ENCODE peak calls at places on chromosome 2, in five cellular contexts. S, M, X, U and B are unnamed samples.

GRCh38 chr2:174021056-174021656 is 56.0 kb upstream of the SP3 start:
- DNase-seq in X (no peak), S (no peak), M (no peak), U (no peak), B (no peak)

GRCh38 chr2:28507806-28508764 is 12.2 kb downstream of the PLB1 start:
- DNase-seq in M (no peak), U (no peak), S (peak; percentile 3), X (peak; percentile 42), B (no peak)

GRCh38 chr2:37781028-37781427 is 109.6 kb upstream of the CDC42EP3 start:
- DNase-seq in S (no peak), U (no peak), M (no peak), X (peak; percentile 91), B (no peak)

GRCh38 chr2:68031546-68032160 is 31.2 kb downstream of the C1D start:
- DNase-seq in S (no peak), X (peak; percentile 35), U (no peak), M (no peak), B (no peak)

GRCh38 chr2:15943914-15944313 is 3.6 kb downstream of the MYCN start:
- DNase-seq in U (peak; percentile 26), M (no peak), S (no peak), X (no peak), B (no peak)

GRCh38 chr2:179769323-179769722 is 92.1 kb downstream of the ZNF385B start:
- DNase-seq in X (no peak), M (no peak), S (no peak), U (no peak), B (no peak)

GRCh38 chr2:101763496-101764333 is 66.2 kb downstream of the MAP4K4 start:
- DNase-seq in M (no peak), S (no peak), U (no peak), X (no peak), B (no peak)

GRCh38 chr2:101830555-101830954 is 133.0 kb downstream of the MAP4K4 start:
- DNase-seq in M (no peak), X (peak; percentile 86), U (no peak), S (no peak), B (no peak)

GRCh38 chr2:190468814-190469569 is 60.8 kb downstream of the MFSD6 start:
- DNase-seq in X (peak; percentile 93), U (peak; percentile 84), S (no peak), M (peak; percentile 56), B (peak; percentile 85)

GRCh38 chr2:235724964-235725603 is 231.2 kb downstream of the AGAP1 start:
- DNase-seq in M (no peak), U (no peak), S (no peak), X (no peak), B (peak; percentile 78)

DNA sequence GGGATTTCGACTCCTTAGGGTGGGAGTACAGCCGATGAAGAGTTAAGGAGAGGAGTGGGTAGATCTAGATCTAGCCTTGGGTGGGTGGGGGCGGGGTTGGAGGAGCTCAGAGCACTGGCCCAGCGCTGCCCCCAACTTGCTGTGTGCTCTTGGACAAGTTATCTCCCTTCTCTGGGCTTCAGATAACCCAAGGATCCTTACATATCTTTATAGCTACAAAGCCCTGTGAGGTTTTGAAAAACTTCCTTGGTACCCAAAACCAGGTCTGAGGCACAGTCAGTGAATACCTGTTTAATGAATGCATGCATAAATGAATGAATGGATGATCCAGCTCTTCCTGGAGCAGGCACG is 1.3 kb upstream of the ODC1 start:
- DNase-seq in M (no peak), U (no peak), X (no peak), S (no peak), B (no peak)
- H3K27ac ChIP-seq in M (no peak overlapping the region), U (no peak overlapping the region), X (no peak overlapping the region), S (no peak overlapping the region), B (peak overlapping the region; percentile 94)

DNA sequence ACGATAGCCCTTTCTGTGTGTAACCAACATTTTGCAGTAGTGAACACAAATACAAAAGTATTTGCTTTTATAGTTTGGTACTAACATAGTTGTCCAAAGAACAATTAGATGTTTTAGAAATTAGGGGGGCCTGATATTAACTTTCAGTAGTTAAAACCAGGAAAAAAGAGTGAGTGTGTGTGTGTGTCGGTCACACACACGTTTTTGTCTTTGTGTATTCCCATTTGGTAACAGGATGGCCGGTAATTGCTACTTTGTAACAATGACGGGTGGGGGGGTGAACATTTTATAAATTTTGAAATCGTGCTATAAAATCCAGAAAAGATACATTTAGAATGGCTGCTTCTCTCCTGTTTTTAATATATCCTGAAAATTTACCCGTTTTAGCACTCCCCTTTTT is 1.5 kb downstream of the PPIG start:
- DNase-seq in X (peak; percentile 1), M (no peak), S (no peak), U (no peak), B (no peak)
- H3K27ac ChIP-seq in X (peak overlapping the region; percentile 96), M (peak overlapping the region; percentile 100), S (peak overlapping the region; percentile 97), U (no peak overlapping the region), B (peak overlapping the region; percentile 98)

GRCh38 chr2:113217455-113218282 is 43.9 kb downstream of the PSD4 start:
- DNase-seq in S (no peak), X (no peak), U (no peak), M (no peak), B (peak; percentile 63)

GRCh38 chr2:113218283-113219091 is 44.7 kb downstream of the PSD4 start:
- DNase-seq in S (no peak), U (peak; percentile 96), X (peak; percentile 56), M (peak; percentile 74), B (no peak)

GRCh38 chr2:113214141-113214540 is 40.4 kb downstream of the PSD4 start:
- DNase-seq in U (no peak), M (no peak), X (no peak), S (no peak), B (no peak)

GRCh38 chr2:113216891-113217454 is 43.2 kb downstream of the PSD4 start:
- DNase-seq in S (no peak), X (no peak), U (no peak), M (no peak), B (no peak)

GRCh38 chr2:113216321-113216720 is 42.5 kb downstream of the PSD4 start:
- DNase-seq in S (no peak), U (no peak), M (no peak), X (no peak), B (no peak)
- H3K27ac ChIP-seq in S (no peak overlapping the region), U (peak overlapping the region; percentile 90), M (peak overlapping the region; percentile 79), X (no peak overlapping the region), B (no peak overlapping the region)

GRCh38 chr2:200786423-200786822 is 25.3 kb upstream of the BZW1 start:
- DNase-seq in U (no peak), S (no peak), M (no peak), X (peak; percentile 69), B (no peak)
- H3K27ac ChIP-seq in U (peak overlapping the region; percentile 88), S (no peak overlapping the region), M (no peak overlapping the region), X (peak overlapping the region; percentile 96), B (no peak overlapping the region)

DNA sequence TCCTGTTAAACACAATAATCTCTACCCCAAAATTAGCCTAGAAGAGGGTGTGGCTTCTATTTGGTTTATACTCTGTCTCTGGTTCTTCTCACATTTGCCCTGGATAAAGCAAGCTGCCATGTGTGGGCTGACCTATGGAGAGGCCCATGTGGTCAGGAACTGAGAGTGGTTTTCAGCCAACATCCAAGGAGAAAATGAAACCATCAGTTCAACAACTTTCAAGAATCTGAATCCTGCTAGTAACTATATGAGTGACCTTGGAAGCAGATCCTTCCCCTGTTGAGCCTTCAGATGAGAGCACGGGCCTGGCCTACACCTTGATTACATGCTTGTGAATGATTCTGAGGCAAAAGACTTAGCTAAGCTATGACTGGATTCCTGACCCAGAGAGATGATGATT is 11.5 kb upstream of the TRIB2 start:
- DNase-seq in M (no peak), U (no peak), X (no peak), S (no peak), B (no peak)
- H3K27ac ChIP-seq in M (no peak overlapping the region), U (no peak overlapping the region), X (no peak overlapping the region), S (no peak overlapping the region), B (no peak overlapping the region)